ENCODE peak calls at places on chromosomes 12 and 14, in four cellular contexts. N is A549, M is stomach, G is transverse colon. T is an unnamed sample.

GRCh38 chr14:53542692-53543091 is 389.6 kb upstream of the DDHD1 start:
- DNase-seq in M (no peak), N (peak; percentile 47), G (no peak), T (no peak)

GRCh38 chr12:80622271-80622670 is 85.2 kb upstream of the MYF6 start:
- DNase-seq in G (no peak), N (peak; percentile 23), M (no peak), T (no peak)

GRCh38 chr12:129660961-129661360 is 242.9 kb downstream of the TMEM132D start:
- DNase-seq in N (no peak), G (no peak), M (no peak), T (no peak)

GRCh38 chr12:124792177-124792576 is 71.5 kb downstream of the SCARB1 start:
- DNase-seq in N (no peak), G (no peak), M (no peak), T (no peak)

GRCh38 chr12:56631790-56632700 is 1.9 kb upstream of the BAZ2A start:
- DNase-seq in G (peak; percentile 89), M (peak; percentile 82), N (peak; percentile 34), T (peak; percentile 93)

GRCh38 chr14:89849931-89850330 is 104.6 kb downstream of the EFCAB11 start:
- DNase-seq in M (no peak), N (no peak), G (no peak), T (no peak)

GRCh38 chr14:37027188-37027824 is 145.1 kb downstream of the SLC25A21 start:
- DNase-seq in M (no peak), N (no peak), G (no peak), T (no peak)

GRCh38 chr12:52632656-52633055 is 14.3 kb upstream of the KRT73 start:
- DNase-seq in G (no peak), N (no peak), M (no peak), T (no peak)

GRCh38 chr12:52006726-52007157 is at the start of gene TAMALIN:
- DNase-seq in G (peak; percentile 79), M (peak; percentile 70), N (no peak), T (no peak)

GRCh38 chr12:100311317-100311716 is 44.3 kb downstream of the SCYL2 start:
- DNase-seq in M (no peak), G (no peak), N (no peak), T (no peak)

GRCh38 chr14:65637780-65638179 is 225.2 kb downstream of the FUT8 start:
- DNase-seq in N (no peak), G (no peak), M (no peak), T (no peak)

GRCh38 chr14:61965030-61965745 is 203.0 kb downstream of the SNAPC1 start:
- DNase-seq in N (peak; percentile 33), M (no peak), G (no peak), T (no peak)

GRCh38 chr14:104692939-104693315 is 3.5 kb downstream of the INF2 start:
- DNase-seq in G (no peak), N (no peak), M (no peak), T (no peak)

GRCh38 chr12:107610030-107610859 is 75.4 kb upstream of the PWP1 start:
- DNase-seq in N (peak; percentile 53), G (no peak), M (no peak), T (no peak)

GRCh38 chr14:86858043-86858442 is 1134.9 kb downstream of the GALC start:
- DNase-seq in N (no peak), G (no peak), M (no peak), T (no peak)

GRCh38 chr12:6327159-6327558 is 14.7 kb downstream of the TNFRSF1A start:
- DNase-seq in G (no peak), N (no peak), M (no peak), T (no peak)

GRCh38 chr14:56168007-56168616 is 49.9 kb downstream of the PELI2 start:
- DNase-seq in N (no peak), G (no peak), M (no peak), T (no peak)

GRCh38 chr12:87323369-87323768 is 705.8 kb downstream of the C12orf50 start:
- DNase-seq in G (no peak), M (no peak), N (no peak), T (no peak)

GRCh38 chr14:104095426-104096310 is 10.2 kb downstream of the ASPG start:
- DNase-seq in G (peak; percentile 8), N (no peak), M (no peak), T (no peak)

GRCh38 chr12:16229676-16230075 is 47.8 kb downstream of the SLC15A5 start:
- DNase-seq in M (no peak), G (no peak), N (no peak), T (no peak)

GRCh38 chr12:72246370-72246769 is 25.8 kb upstream of the TRHDE start:
- DNase-seq in N (no peak), G (no peak), M (no peak), T (no peak)

GRCh38 chr12:182381-182883 is 31.5 kb downstream of the SLC6A12 start:
- DNase-seq in G (no peak), N (peak; percentile 25), M (no peak), T (no peak)

GRCh38 chr14:105505101-105505500 is 14.1 kb downstream of the TEDC1 start:
- DNase-seq in N (no peak), M (no peak), G (no peak), T (no peak)

GRCh38 chr12:47740536-47741339 is 15.4 kb upstream of the ENDOU start:
- DNase-seq in M (no peak), G (peak; percentile 58), N (no peak), T (no peak)

GRCh38 chr12:25702553-25702952 is 149.5 kb upstream of the LMNTD1 start:
- DNase-seq in N (no peak), M (no peak), G (no peak), T (no peak)

GRCh38 chr14:65476290-65476941 is 63.9 kb downstream of the FUT8 start:
- DNase-seq in M (no peak), G (no peak), N (no peak), T (no peak)

GRCh38 chr14:71651228-71651627 is 281.0 kb upstream of the RGS6 start:
- DNase-seq in M (no peak), N (no peak), G (no peak), T (no peak)

GRCh38 chr14:71647086-71647784 is 285.0 kb upstream of the RGS6 start:
- DNase-seq in N (no peak), M (peak; percentile 34), G (peak; percentile 35), T (no peak)

GRCh38 chr14:71650187-71650586 is 282.0 kb upstream of the RGS6 start:
- DNase-seq in M (no peak), N (no peak), G (no peak), T (no peak)

GRCh38 chr14:71646518-71646917 is 285.7 kb upstream of the RGS6 start:
- DNase-seq in N (no peak), M (no peak), G (no peak), T (no peak)

GRCh38 chr14:71648725-71649124 is 283.5 kb upstream of the RGS6 start:
- DNase-seq in M (no peak), N (no peak), G (no peak), T (no peak)
- TF ChIP-seq EP300 in M (no peak), N (no peak), G (no peak), T (no peak)

GRCh38 chr14:30982583-30982982 is 42.9 kb upstream of the AP4S1 start:
- DNase-seq in G (no peak), N (no peak), M (no peak), T (no peak)
- TF ChIP-seq POLR2A in G (no peak), N (no peak), M (no peak), T (no peak)

GRCh38 chr12:112506513-112507166 is 87.9 kb downstream of the PTPN11 start:
- DNase-seq in G (no peak), N (peak; percentile 33), M (no peak), T (no peak)

DNA sequence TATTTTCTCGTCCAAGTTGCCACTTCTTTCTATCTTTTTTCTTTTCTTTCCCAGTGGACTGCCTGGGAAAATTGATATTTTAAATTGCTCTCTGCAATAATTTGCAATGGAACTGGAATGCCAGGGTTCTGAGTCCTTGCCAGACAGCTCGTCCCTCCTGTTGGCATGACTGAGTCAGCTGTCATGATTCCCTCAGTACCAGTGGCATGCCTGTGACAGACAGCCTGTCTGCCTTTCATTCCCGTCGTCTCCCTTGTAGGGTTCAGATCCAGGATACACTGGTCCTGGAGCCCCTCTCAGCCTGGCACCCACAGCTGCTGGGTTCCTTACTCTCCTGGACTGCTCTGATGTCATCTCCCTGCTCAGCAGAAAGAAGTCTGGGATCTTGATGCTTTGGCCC is 84.8 kb downstream of the PTPN11 start:
- DNase-seq in M (no peak), G (no peak), N (no peak), T (no peak)
- TF ChIP-seq EP300 in M (no peak), G (no peak), N (no peak), T (no peak)

DNA sequence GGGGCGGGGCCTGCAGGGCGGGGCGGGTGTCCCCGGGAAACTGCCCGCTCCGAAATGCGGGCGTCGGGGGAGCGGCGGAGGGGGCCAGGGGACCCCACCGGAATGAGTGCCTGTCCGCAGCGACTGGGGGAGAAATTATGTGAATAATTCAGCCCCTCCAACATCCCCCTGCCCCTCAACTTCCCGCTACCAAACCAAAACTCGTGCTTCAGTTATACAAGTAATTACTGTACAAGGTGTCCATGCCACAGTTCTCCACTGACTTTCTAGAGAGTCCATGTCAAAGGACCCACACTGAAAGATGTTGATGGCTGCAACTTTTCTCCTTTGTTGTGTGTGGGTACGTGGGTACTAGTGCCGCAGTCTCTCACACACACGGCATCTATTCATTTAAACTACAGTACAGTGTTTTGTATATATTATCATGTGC is 407 bp upstream of the CDK17 start:
- DNase-seq in N (peak; percentile 48), M (no peak), G (no peak), T (no peak)
- TF ChIP-seq POLR2A in N (peak; percentile 0), M (no peak), G (no peak), T (no peak)

GRCh38 chr14:73026845-73027542 is at the start of gene ZFYVE1:
- DNase-seq in G (peak; percentile 97), M (peak; percentile 97), N (peak; percentile 98), T (peak; percentile 98)
- TF ChIP-seq EP300 in G (no peak), M (no peak), N (no peak), T (no peak)

DNA sequence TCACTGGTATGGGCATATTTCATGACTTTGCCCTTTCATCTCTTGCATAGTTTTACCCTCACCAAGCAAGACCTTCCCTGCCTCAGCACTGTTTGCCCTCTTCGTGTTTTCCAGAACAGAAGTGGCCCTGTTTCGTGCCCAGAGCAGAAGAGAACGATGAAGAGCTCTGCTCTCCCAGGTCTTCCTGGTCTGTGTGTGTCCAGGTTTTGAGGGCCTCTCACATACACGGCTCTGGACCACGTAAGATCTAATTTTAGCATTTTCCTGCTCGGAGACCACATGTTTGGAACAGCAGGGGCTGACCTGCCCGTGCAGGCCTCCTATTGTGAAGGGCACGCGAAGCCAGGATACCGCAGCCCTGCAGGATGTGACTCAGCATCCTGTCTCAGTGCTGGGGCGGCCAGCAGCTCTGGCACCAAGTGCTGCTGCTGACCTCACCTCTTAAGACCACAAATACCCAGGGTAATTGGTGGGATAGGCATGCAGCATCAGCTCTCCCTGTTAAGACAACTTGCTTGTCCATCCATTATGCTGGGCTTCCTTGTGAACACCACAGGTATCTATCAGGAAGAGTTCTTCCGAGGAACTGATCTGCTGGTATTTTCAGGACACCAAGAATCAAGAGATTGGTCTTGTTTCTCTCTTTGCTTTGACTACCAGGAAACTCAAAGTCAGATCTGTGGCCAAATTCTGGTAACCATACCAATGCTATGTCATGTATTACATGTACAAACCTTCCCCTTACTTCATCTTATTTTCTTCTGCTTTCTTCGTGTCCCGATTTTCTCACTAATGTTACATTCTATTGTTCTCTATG is 19.0 kb downstream of the SSH1 start:
- DNase-seq in G (peak; percentile 78), N (peak; percentile 99), M (peak; percentile 72), T (peak; percentile 96)
- TF ChIP-seq POLR2A in G (peak; percentile 47), N (no peak), M (no peak), T (peak; percentile 47)